ENCODE peak calls at places on chromosomes 2 and 18, in four cellular contexts. K is NCI-H146, M is posterior cingulate gyrus, R is SK-MEL-5. O is an unnamed sample.

GRCh38 chr2:155250800-155251199 is 552.3 kb downstream of the KCNJ3 start:
- DNase-seq in R (peak), M (no peak), K (peak), O (peak)

GRCh38 chr18:40371673-40372072 is 1583.4 kb upstream of the PIK3C3 start:
- DNase-seq in R (no peak), M (no peak), K (no peak), O (no peak)

GRCh38 chr18:13622751-13623150 is 103.6 kb downstream of the FAM210A start:
- DNase-seq in R (no peak), K (no peak), M (peak), O (no peak)

GRCh38 chr2:23487735-23488492 is 102.9 kb downstream of the KLHL29 start:
- DNase-seq in M (peak), K (no peak), R (no peak), O (no peak)

GRCh38 chr2:30371772-30372373 is 75.2 kb upstream of the LCLAT1 start:
- DNase-seq in M (no peak), R (no peak), K (no peak), O (no peak)

GRCh38 chr2:120461092-120461491 is 115.2 kb downstream of the INHBB start:
- DNase-seq in M (peak), R (no peak), K (no peak), O (no peak)

GRCh38 chr18:76446746-76447267 is 48.2 kb downstream of the ZNF516 start:
- DNase-seq in K (no peak), M (no peak), R (no peak), O (peak)

GRCh38 chr18:36903215-36903928 is 74.4 kb downstream of the KIAA1328 start:
- DNase-seq in K (no peak), R (no peak), M (no peak), O (no peak)

GRCh38 chr2:27264753-27265535 is 2.1 kb upstream of the SLC30A3 start:
- DNase-seq in M (peak), K (peak), R (peak), O (no peak)

GRCh38 chr2:15784886-15785801 is 155.2 kb upstream of the MYCN start:
- DNase-seq in K (no peak), M (peak), R (no peak), O (no peak)

GRCh38 chr2:179612108-179612507 is 249.3 kb downstream of the ZNF385B start:
- DNase-seq in M (no peak), K (no peak), R (no peak), O (no peak)

O was measured in COLO829.